ENCODE peak calls at places on chromosomes 16 and 17, in five cellular contexts. W, B, N, L and X are unnamed samples.

GRCh38 chr17:17817552-17817947 is 19.2 kb downstream of the SREBF1 start:
- DNase-seq in N (no peak), W (no peak), L (no peak), B (no peak), X (no peak)

GRCh38 chr16:57756424-57757325 is 21.1 kb downstream of the KATNB1 start:
- DNase-seq in W (no peak), N (no peak), B (no peak), L (no peak), X (no peak)

GRCh38 chr17:82882715-82883446 is 43.1 kb upstream of the ZNF750 start:
- DNase-seq in L (no peak), B (peak; percentile 76), W (no peak), N (no peak), X (no peak)

GRCh38 chr16:11411059-11411550 is 65.8 kb downstream of the RMI2 start:
- DNase-seq in B (no peak), W (no peak), N (no peak), L (no peak), X (no peak)

GRCh38 chr16:86764551-86764950 is 186.2 kb downstream of the FOXL1 start:
- DNase-seq in B (no peak), N (no peak), W (no peak), L (no peak), X (no peak)

GRCh38 chr16:31458073-31458834 is 1.0 kb upstream of the ARMC5 start:
- DNase-seq in L (peak; percentile 46), N (no peak), W (peak; percentile 65), B (peak; percentile 52), X (peak; percentile 60)

GRCh38 chr17:20009302-20010098 is at the start of gene SPECC1:
- DNase-seq in B (peak; percentile 69), N (peak; percentile 25), L (peak; percentile 49), W (peak; percentile 66), X (peak; percentile 48)

GRCh38 chr16:11303405-11304138 is 22.4 kb upstream of the PRM1 start:
- DNase-seq in N (no peak), W (peak; percentile 55), B (no peak), L (no peak), X (no peak)

GRCh38 chr17:29929006-29929543 is 953 bp downstream of the SSH2 start:
- DNase-seq in L (peak; percentile 43), N (peak; percentile 49), B (no peak), W (peak; percentile 60), X (peak; percentile 21)

GRCh38 chr17:61139219-61139618 is 260.4 kb upstream of the TBX2 start:
- DNase-seq in B (peak; percentile 37), N (peak; percentile 34), L (peak; percentile 66), W (peak; percentile 24), X (peak; percentile 82)

GRCh38 chr17:48100591-48101011 is 677 bp downstream of the CBX1 start:
- DNase-seq in W (peak; percentile 72), B (no peak), L (peak; percentile 62), N (peak; percentile 24), X (peak; percentile 67)

GRCh38 chr17:45437461-45438283 is 5.0 kb upstream of the ARHGAP27 start:
- DNase-seq in W (no peak), L (no peak), N (no peak), B (no peak), X (no peak)

GRCh38 chr17:8159459-8160223 is 3.1 kb downstream of the VAMP2 start:
- DNase-seq in L (no peak), N (no peak), B (no peak), W (no peak), X (no peak)

GRCh38 chr16:1746693-1747195 is 24.6 kb downstream of the NME3 start:
- DNase-seq in W (no peak), B (no peak), L (no peak), N (peak; percentile 22), X (no peak)

GRCh38 chr16:4510747-4511426 is 27.7 kb downstream of the CDIP1 start:
- DNase-seq in B (no peak), L (no peak), N (no peak), W (no peak), X (no peak)

GRCh38 chr17:31533546-31534155 is 142.2 kb downstream of the RAB11FIP4 start:
- DNase-seq in L (peak; percentile 75), B (no peak), W (peak; percentile 84), N (peak; percentile 72), X (peak; percentile 85)

GRCh38 chr17:82367724-82368524 is 3.6 kb upstream of the UTS2R start:
- DNase-seq in B (no peak), L (no peak), W (no peak), N (no peak), X (no peak)

GRCh38 chr16:20611350-20611902 is 35.3 kb upstream of the ACSM2B start:
- DNase-seq in W (no peak), N (no peak), L (no peak), B (no peak), X (no peak)

GRCh38 chr16:57023541-57024249 is 34.3 kb downstream of the NLRC5 start:
- DNase-seq in N (no peak), W (no peak), B (peak; percentile 60), L (no peak), X (no peak)

GRCh38 chr16:12757546-12757945 is 46.1 kb downstream of the CPPED1 start:
- DNase-seq in B (no peak), W (no peak), N (no peak), L (no peak), X (no peak)

GRCh38 chr17:2064511-2064910 is 9.6 kb downstream of the HIC1 start:
- DNase-seq in N (no peak), W (no peak), L (peak; percentile 45), B (no peak), X (no peak)

GRCh38 chr16:89409161-89409711 is 81.1 kb downstream of the ANKRD11 start:
- DNase-seq in N (peak; percentile 28), L (peak; percentile 38), W (peak; percentile 83), B (peak; percentile 69), X (no peak)

GRCh38 chr16:57962046-57962445 is 8.9 kb downstream of the CNGB1 start:
- DNase-seq in N (no peak), B (no peak), W (no peak), L (no peak), X (no peak)

GRCh38 chr17:73532441-73532901 is 111.8 kb downstream of the SDK2 start:
- DNase-seq in W (no peak), L (no peak), N (no peak), B (no peak), X (no peak)

GRCh38 chr16:5071681-5072333 is at the start of gene ALG1:
- DNase-seq in B (peak; percentile 84), W (peak; percentile 83), N (peak; percentile 64), L (peak; percentile 90), X (peak; percentile 87)

GRCh38 chr16:85028638-85029412 is 1.2 kb downstream of the KIAA0513 start:
- DNase-seq in L (no peak), N (no peak), W (peak; percentile 93), B (peak; percentile 74), X (peak; percentile 76)

GRCh38 chr17:46143827-46144236 is 49.4 kb downstream of the KANSL1 start:
- DNase-seq in L (no peak), B (no peak), W (no peak), N (no peak), X (no peak)

GRCh38 chr17:76336756-76337412 is 16.8 kb downstream of the PRPSAP1 start:
- DNase-seq in W (no peak), B (no peak), L (no peak), N (no peak), X (no peak)

GRCh38 chr17:74599023-74599399 is 6.9 kb upstream of the CD300LD start:
- DNase-seq in L (no peak), N (no peak), W (no peak), B (no peak), X (no peak)

GRCh38 chr16:11511801-11512200 is 74.9 kb downstream of the LITAF start:
- DNase-seq in L (no peak), N (no peak), W (no peak), B (no peak), X (no peak)

GRCh38 chr17:45792437-45792836 is 8.3 kb downstream of the CRHR1 start:
- DNase-seq in W (no peak), L (no peak), B (no peak), N (no peak), X (no peak)

GRCh38 chr16:3564130-3564888 is 12.9 kb downstream of the NLRC3 start:
- DNase-seq in W (no peak), L (no peak), B (no peak), N (no peak), X (no peak)

GRCh38 chr16:28189237-28189636 is 22.5 kb downstream of the XPO6 start:
- DNase-seq in N (no peak), W (peak; percentile 59), L (no peak), B (no peak), X (no peak)

GRCh38 chr17:81863833-81864768 is 3.8 kb upstream of the P4HB start:
- DNase-seq in W (no peak), L (no peak), B (no peak), N (no peak), X (no peak)

GRCh38 chr16:20612551-20613470 is 36.6 kb upstream of the ACSM2B start:
- DNase-seq in N (no peak), L (no peak), W (no peak), B (no peak), X (no peak)

GRCh38 chr17:30824356-30825145 is at the start of gene CRLF3:
- DNase-seq in L (peak; percentile 91), N (peak; percentile 72), W (peak; percentile 94), B (peak; percentile 85), X (peak; percentile 88)

GRCh38 chr17:27473748-27474609 is 17.7 kb downstream of the KSR1 start:
- DNase-seq in N (no peak), B (peak; percentile 38), L (peak; percentile 53), W (no peak), X (no peak)